ENCODE peak calls at places on chromosomes 11 and 22, in eight cellular contexts. One of them, this sample, is unnamed.

GRCh38 chr11:78231962-78232459 is 43.3 kb downstream of the USP35 start:
- DNase-seq in GM12865: no peak
- DNase-seq in activated CD8-positive, alpha-beta T cell treated with anti-CD3 and anti-CD28 coated beads for 36 hours: no peak
- DNase-seq in osteoblast: no peak
- DNase-seq in HFFc6: peak; percentile 76
- DNase-seq in omental fat pad: no peak
- DNase-seq in RWPE2: no peak
- DNase-seq in cardiac fibroblast: peak; percentile 17
- DNase-seq in this sample: no peak

GRCh38 chr11:120208012-120208441 is 2.8 kb upstream of the OAF start:
- DNase-seq in GM12865: no peak
- DNase-seq in activated CD8-positive, alpha-beta T cell treated with anti-CD3 and anti-CD28 coated beads for 36 hours: no peak
- DNase-seq in osteoblast: peak; percentile 91
- DNase-seq in HFFc6: no peak
- DNase-seq in omental fat pad: no peak
- DNase-seq in RWPE2: no peak
- DNase-seq in cardiac fibroblast: peak; percentile 43
- DNase-seq in this sample: no peak

GRCh38 chr11:100682247-100682969 is 4.7 kb upstream of the ARHGAP42 start:
- DNase-seq in GM12865: peak; percentile 29
- DNase-seq in activated CD8-positive, alpha-beta T cell treated with anti-CD3 and anti-CD28 coated beads for 36 hours: no peak
- DNase-seq in osteoblast: peak; percentile 88
- DNase-seq in HFFc6: peak; percentile 28
- DNase-seq in omental fat pad: no peak
- DNase-seq in RWPE2: no peak
- DNase-seq in cardiac fibroblast: peak; percentile 70
- DNase-seq in this sample: no peak

GRCh38 chr11:9228086-9228485 is 37.1 kb downstream of the DENND5A start:
- DNase-seq in GM12865: no peak
- DNase-seq in activated CD8-positive, alpha-beta T cell treated with anti-CD3 and anti-CD28 coated beads for 36 hours: no peak
- DNase-seq in osteoblast: no peak
- DNase-seq in HFFc6: no peak
- DNase-seq in omental fat pad: no peak
- DNase-seq in RWPE2: no peak
- DNase-seq in cardiac fibroblast: no peak
- DNase-seq in this sample: no peak

GRCh38 chr11:1568451-1568911 is 3.6 kb downstream of the DUSP8 start:
- DNase-seq in GM12865: peak; percentile 41
- DNase-seq in activated CD8-positive, alpha-beta T cell treated with anti-CD3 and anti-CD28 coated beads for 36 hours: peak; percentile 54
- DNase-seq in osteoblast: peak; percentile 67
- DNase-seq in HFFc6: no peak
- DNase-seq in omental fat pad: no peak
- DNase-seq in RWPE2: peak; percentile 69
- DNase-seq in cardiac fibroblast: no peak
- DNase-seq in this sample: peak; percentile 85

GRCh38 chr11:10261821-10262220 is 32.2 kb downstream of the SBF2 start:
- DNase-seq in GM12865: no peak
- DNase-seq in activated CD8-positive, alpha-beta T cell treated with anti-CD3 and anti-CD28 coated beads for 36 hours: no peak
- DNase-seq in osteoblast: no peak
- DNase-seq in HFFc6: no peak
- DNase-seq in omental fat pad: no peak
- DNase-seq in RWPE2: no peak
- DNase-seq in cardiac fibroblast: peak; percentile 36
- DNase-seq in this sample: no peak

GRCh38 chr11:77202941-77203900 is 75.2 kb downstream of the MYO7A start:
- DNase-seq in GM12865: no peak
- DNase-seq in activated CD8-positive, alpha-beta T cell treated with anti-CD3 and anti-CD28 coated beads for 36 hours: no peak
- DNase-seq in osteoblast: peak; percentile 58
- DNase-seq in HFFc6: no peak
- DNase-seq in omental fat pad: no peak
- DNase-seq in RWPE2: peak; percentile 47
- DNase-seq in cardiac fibroblast: no peak
- DNase-seq in this sample: peak; percentile 67

GRCh38 chr11:134599180-134599810 is 187.3 kb upstream of the B3GAT1 start:
- DNase-seq in GM12865: no peak
- DNase-seq in activated CD8-positive, alpha-beta T cell treated with anti-CD3 and anti-CD28 coated beads for 36 hours: no peak
- DNase-seq in osteoblast: no peak
- DNase-seq in HFFc6: no peak
- DNase-seq in omental fat pad: no peak
- DNase-seq in RWPE2: no peak
- DNase-seq in cardiac fibroblast: no peak
- DNase-seq in this sample: no peak

GRCh38 chr11:24234822-24235508 is 261.9 kb upstream of the LUZP2 start:
- DNase-seq in GM12865: no peak
- DNase-seq in activated CD8-positive, alpha-beta T cell treated with anti-CD3 and anti-CD28 coated beads for 36 hours: no peak
- DNase-seq in osteoblast: no peak
- DNase-seq in HFFc6: peak; percentile 5
- DNase-seq in omental fat pad: no peak
- DNase-seq in RWPE2: no peak
- DNase-seq in cardiac fibroblast: peak; percentile 21
- DNase-seq in this sample: no peak

GRCh38 chr11:121321614-121322243 is 29.2 kb downstream of the SC5D start:
- DNase-seq in GM12865: peak; percentile 76
- DNase-seq in activated CD8-positive, alpha-beta T cell treated with anti-CD3 and anti-CD28 coated beads for 36 hours: peak; percentile 42
- DNase-seq in osteoblast: no peak
- DNase-seq in HFFc6: peak; percentile 16
- DNase-seq in omental fat pad: no peak
- DNase-seq in RWPE2: no peak
- DNase-seq in cardiac fibroblast: peak; percentile 39
- DNase-seq in this sample: no peak

GRCh38 chr11:69024509-69024908 is 11.5 kb upstream of the MRGPRF start:
- DNase-seq in GM12865: peak; percentile 52
- DNase-seq in activated CD8-positive, alpha-beta T cell treated with anti-CD3 and anti-CD28 coated beads for 36 hours: no peak
- DNase-seq in osteoblast: no peak
- DNase-seq in HFFc6: no peak
- DNase-seq in omental fat pad: no peak
- DNase-seq in RWPE2: no peak
- DNase-seq in cardiac fibroblast: no peak
- DNase-seq in this sample: no peak

GRCh38 chr22:32820131-32820882 is 18.8 kb downstream of the TIMP3 start:
- DNase-seq in GM12865: no peak
- DNase-seq in activated CD8-positive, alpha-beta T cell treated with anti-CD3 and anti-CD28 coated beads for 36 hours: no peak
- DNase-seq in osteoblast: no peak
- DNase-seq in HFFc6: peak; percentile 41
- DNase-seq in omental fat pad: no peak
- DNase-seq in RWPE2: no peak
- DNase-seq in cardiac fibroblast: no peak
- DNase-seq in this sample: no peak

GRCh38 chr11:71251159-71251721 is 1.1 kb downstream of the SHANK2 start:
- DNase-seq in GM12865: no peak
- DNase-seq in activated CD8-positive, alpha-beta T cell treated with anti-CD3 and anti-CD28 coated beads for 36 hours: no peak
- DNase-seq in osteoblast: peak; percentile 93
- DNase-seq in HFFc6: no peak
- DNase-seq in omental fat pad: no peak
- DNase-seq in RWPE2: no peak
- DNase-seq in cardiac fibroblast: peak; percentile 3
- DNase-seq in this sample: no peak

GRCh38 chr11:28383471-28383870 is 275.3 kb downstream of the METTL15 start:
- DNase-seq in GM12865: no peak
- DNase-seq in activated CD8-positive, alpha-beta T cell treated with anti-CD3 and anti-CD28 coated beads for 36 hours: no peak
- DNase-seq in osteoblast: no peak
- DNase-seq in HFFc6: peak; percentile 65
- DNase-seq in omental fat pad: no peak
- DNase-seq in RWPE2: no peak
- DNase-seq in cardiac fibroblast: no peak
- DNase-seq in this sample: no peak

GRCh38 chr22:44181033-44181911 is 547 bp downstream of the PARVG start:
- DNase-seq in GM12865: peak; percentile 66
- DNase-seq in activated CD8-positive, alpha-beta T cell treated with anti-CD3 and anti-CD28 coated beads for 36 hours: peak; percentile 80
- DNase-seq in osteoblast: no peak
- DNase-seq in HFFc6: no peak
- DNase-seq in omental fat pad: no peak
- DNase-seq in RWPE2: no peak
- DNase-seq in cardiac fibroblast: no peak
- DNase-seq in this sample: peak; percentile 87

GRCh38 chr22:43448048-43448447 is 36.2 kb downstream of the MPPED1 start:
- DNase-seq in GM12865: no peak
- DNase-seq in activated CD8-positive, alpha-beta T cell treated with anti-CD3 and anti-CD28 coated beads for 36 hours: no peak
- DNase-seq in osteoblast: no peak
- DNase-seq in HFFc6: no peak
- DNase-seq in omental fat pad: no peak
- DNase-seq in RWPE2: no peak
- DNase-seq in cardiac fibroblast: no peak
- DNase-seq in this sample: no peak

GRCh38 chr11:121634889-121635288 is 182.1 kb upstream of the SORL1-AS1 start:
- DNase-seq in GM12865: no peak
- DNase-seq in activated CD8-positive, alpha-beta T cell treated with anti-CD3 and anti-CD28 coated beads for 36 hours: no peak
- DNase-seq in osteoblast: peak; percentile 55
- DNase-seq in HFFc6: peak; percentile 84
- DNase-seq in omental fat pad: no peak
- DNase-seq in RWPE2: no peak
- DNase-seq in cardiac fibroblast: peak; percentile 90
- DNase-seq in this sample: no peak

GRCh38 chr11:109155291-109155690 is 266.7 kb upstream of the C11orf87 start:
- DNase-seq in GM12865: peak; percentile 6
- DNase-seq in activated CD8-positive, alpha-beta T cell treated with anti-CD3 and anti-CD28 coated beads for 36 hours: no peak
- DNase-seq in osteoblast: no peak
- DNase-seq in HFFc6: no peak
- DNase-seq in omental fat pad: no peak
- DNase-seq in RWPE2: no peak
- DNase-seq in cardiac fibroblast: no peak
- DNase-seq in this sample: no peak

DNA sequence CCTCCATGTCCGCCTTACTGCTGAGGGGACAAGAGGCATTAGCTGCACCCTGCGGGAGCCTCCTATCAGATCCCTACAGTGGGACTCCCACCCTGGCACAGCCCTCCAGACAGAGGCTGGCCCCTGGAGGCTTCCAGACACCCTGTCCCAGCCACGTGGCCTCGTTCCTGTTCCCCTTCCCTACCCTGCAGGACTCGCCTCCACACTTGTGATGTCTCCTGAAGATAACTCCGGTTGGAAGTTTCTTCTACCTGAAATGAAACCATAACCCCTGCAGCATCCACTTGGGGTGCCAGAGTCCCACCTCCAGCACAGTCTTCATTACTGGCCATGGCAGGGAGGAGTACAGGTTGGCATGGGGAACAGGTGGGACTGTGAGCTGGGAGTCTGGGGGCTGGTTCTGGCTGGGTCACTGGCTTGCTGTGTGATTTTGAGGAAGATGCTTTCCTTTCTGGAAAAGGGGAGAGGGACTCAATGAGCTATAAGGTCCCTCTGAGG is 4.9 kb upstream of the SH3BP1 start:
- DNase-seq in GM12865: peak; percentile 59
- DNase-seq in activated CD8-positive, alpha-beta T cell treated with anti-CD3 and anti-CD28 coated beads for 36 hours: peak; percentile 32
- DNase-seq in osteoblast: peak; percentile 85
- DNase-seq in HFFc6: no peak
- DNase-seq in omental fat pad: no peak
- DNase-seq in RWPE2: no peak
- DNase-seq in cardiac fibroblast: no peak
- DNase-seq in this sample: no peak
- TF ChIP-seq CTCF in GM12865: peak; percentile 53
- TF ChIP-seq CTCF in activated CD8-positive, alpha-beta T cell treated with anti-CD3 and anti-CD28 coated beads for 36 hours: peak; percentile 41
- TF ChIP-seq CTCF in osteoblast: peak; percentile 21
- TF ChIP-seq CTCF in HFFc6: peak; percentile 39
- TF ChIP-seq CTCF in omental fat pad: no peak
- TF ChIP-seq CTCF in RWPE2: peak; percentile 41
- TF ChIP-seq CTCF in cardiac fibroblast: peak; percentile 26
- TF ChIP-seq CTCF in this sample: no peak

DNA sequence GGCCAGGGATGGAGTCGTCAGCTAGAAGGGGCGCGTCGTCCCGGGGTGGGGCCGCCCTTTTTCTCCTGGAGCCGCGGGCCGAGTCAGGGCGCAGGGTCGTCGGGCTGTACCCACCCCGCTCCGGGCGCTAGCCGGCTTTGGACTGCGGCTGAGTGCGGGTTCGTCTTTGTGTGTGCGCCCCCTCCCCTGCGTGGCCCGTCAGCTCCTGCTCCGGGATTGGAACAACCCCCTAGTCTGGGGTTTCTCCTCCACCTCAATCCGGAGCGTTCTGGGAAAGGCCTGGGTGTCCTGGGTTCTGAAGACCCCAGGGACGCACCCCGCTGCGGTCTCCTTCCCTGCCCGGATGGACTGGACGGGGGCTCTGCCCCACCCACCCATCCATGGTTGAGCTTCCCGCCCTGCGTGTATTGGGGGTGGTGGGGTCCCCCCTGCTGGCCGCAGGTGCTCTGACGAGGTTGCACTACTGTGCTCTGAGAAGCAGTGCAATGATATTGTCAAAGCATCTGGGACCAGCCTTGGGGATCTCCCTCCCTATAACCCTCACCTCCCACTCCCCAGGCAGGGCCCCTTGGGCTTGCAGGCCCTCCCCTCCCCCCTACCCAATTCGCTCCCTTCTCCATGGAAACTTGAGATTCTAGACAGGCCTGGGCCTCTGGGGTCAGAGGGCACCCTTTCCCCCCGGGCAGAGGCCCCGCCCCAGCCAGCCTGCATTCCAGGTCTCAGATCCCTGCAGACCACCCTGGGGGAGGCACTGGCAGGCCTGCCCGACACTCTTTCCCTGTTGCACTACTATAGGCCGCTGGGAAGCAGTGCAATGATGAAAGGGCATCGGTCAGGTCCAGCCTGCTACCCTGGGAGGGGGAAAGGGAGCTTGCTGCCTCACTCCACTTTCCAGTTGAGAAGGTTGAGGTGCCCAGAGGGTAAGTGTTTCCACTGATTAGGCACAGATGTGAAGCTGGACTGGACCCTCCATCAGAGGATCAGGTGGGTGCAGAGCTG is 10.7 kb downstream of the SDF2L1 start:
- DNase-seq in GM12865: peak; percentile 29
- DNase-seq in activated CD8-positive, alpha-beta T cell treated with anti-CD3 and anti-CD28 coated beads for 36 hours: no peak
- DNase-seq in osteoblast: no peak
- DNase-seq in HFFc6: no peak
- DNase-seq in omental fat pad: no peak
- DNase-seq in RWPE2: no peak
- DNase-seq in cardiac fibroblast: no peak
- DNase-seq in this sample: no peak
- TF ChIP-seq CTCF in GM12865: peak; percentile 5
- TF ChIP-seq CTCF in activated CD8-positive, alpha-beta T cell treated with anti-CD3 and anti-CD28 coated beads for 36 hours: no peak
- TF ChIP-seq CTCF in osteoblast: no peak
- TF ChIP-seq CTCF in HFFc6: peak; percentile 41
- TF ChIP-seq CTCF in omental fat pad: no peak
- TF ChIP-seq CTCF in RWPE2: no peak
- TF ChIP-seq CTCF in cardiac fibroblast: no peak
- TF ChIP-seq CTCF in this sample: peak; percentile 12

GRCh38 chr22:37202001-37202555 is 10.2 kb downstream of the SSTR3 start:
- DNase-seq in GM12865: no peak
- DNase-seq in activated CD8-positive, alpha-beta T cell treated with anti-CD3 and anti-CD28 coated beads for 36 hours: no peak
- DNase-seq in osteoblast: peak; percentile 73
- DNase-seq in HFFc6: no peak
- DNase-seq in omental fat pad: no peak
- DNase-seq in RWPE2: peak; percentile 23
- DNase-seq in cardiac fibroblast: no peak
- DNase-seq in this sample: no peak
- TF ChIP-seq CTCF in GM12865: no peak
- TF ChIP-seq CTCF in activated CD8-positive, alpha-beta T cell treated with anti-CD3 and anti-CD28 coated beads for 36 hours: no peak
- TF ChIP-seq CTCF in osteoblast: no peak
- TF ChIP-seq CTCF in HFFc6: peak; percentile 26
- TF ChIP-seq CTCF in omental fat pad: no peak
- TF ChIP-seq CTCF in RWPE2: no peak
- TF ChIP-seq CTCF in cardiac fibroblast: no peak
- TF ChIP-seq CTCF in this sample: no peak

DNA sequence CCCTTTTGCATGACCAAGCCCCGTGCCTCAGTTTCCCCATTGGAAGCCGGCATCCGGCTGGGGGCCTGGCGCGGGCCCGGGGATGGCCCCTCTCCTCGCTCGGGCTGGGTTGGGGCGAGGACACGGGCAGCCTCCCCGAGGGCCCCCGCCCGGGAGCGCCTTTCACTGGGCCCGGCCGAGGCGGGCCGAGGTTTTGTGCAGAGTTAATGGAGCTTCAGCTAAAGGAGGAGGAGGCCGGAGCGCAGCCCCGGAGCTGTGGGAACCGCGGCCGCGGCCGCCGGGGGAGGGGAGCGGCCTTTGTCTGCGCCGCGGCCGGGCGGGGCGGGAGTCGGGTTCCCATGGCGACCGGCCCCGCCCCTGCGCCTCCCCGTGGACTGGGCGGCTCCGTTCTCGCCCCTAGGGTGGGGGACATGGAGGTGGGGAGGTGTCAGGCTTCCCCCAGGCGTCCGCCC is 1.4 kb upstream of the MAPK11 start:
- DNase-seq in GM12865: peak; percentile 72
- DNase-seq in activated CD8-positive, alpha-beta T cell treated with anti-CD3 and anti-CD28 coated beads for 36 hours: peak; percentile 65
- DNase-seq in osteoblast: peak; percentile 99
- DNase-seq in HFFc6: no peak
- DNase-seq in omental fat pad: no peak
- DNase-seq in RWPE2: no peak
- DNase-seq in cardiac fibroblast: peak; percentile 56
- DNase-seq in this sample: no peak
- TF ChIP-seq CTCF in GM12865: peak; percentile 28
- TF ChIP-seq CTCF in activated CD8-positive, alpha-beta T cell treated with anti-CD3 and anti-CD28 coated beads for 36 hours: no peak
- TF ChIP-seq CTCF in osteoblast: peak; percentile 11
- TF ChIP-seq CTCF in HFFc6: peak; percentile 41
- TF ChIP-seq CTCF in omental fat pad: no peak
- TF ChIP-seq CTCF in RWPE2: peak; percentile 37
- TF ChIP-seq CTCF in cardiac fibroblast: no peak
- TF ChIP-seq CTCF in this sample: peak; percentile 66

This sample was measured in chondrocyte.